ENCODE peak calls at places on chromosomes 6 and 20, in seven cellular contexts. G, L, Y, F, X, O and Z are unnamed samples.

GRCh38 chr20:33915726-33916331 is 77.9 kb upstream of the RALY start:
- DNase-seq in G (peak), L (peak), Y (peak), F (peak), X (no peak), O (peak), Z (peak)

GRCh38 chr20:32980131-32980941 is 23.9 kb downstream of the SUN5 start:
- DNase-seq in G (peak), L (no peak), Y (no peak), F (no peak), X (peak), O (no peak), Z (no peak)

GRCh38 chr6:72367439-72367838 is 254.4 kb upstream of the KCNQ5 start:
- DNase-seq in G (no peak), L (no peak), Y (no peak), F (no peak), X (no peak), O (no peak), Z (no peak)

GRCh38 chr6:33586108-33586640 is 6.1 kb upstream of the BAK1 start:
- DNase-seq in G (no peak), L (no peak), Y (no peak), F (no peak), X (no peak), O (no peak), Z (no peak)

GRCh38 chr20:36202891-36203338 is 33.4 kb upstream of the AAR2 start:
- DNase-seq in G (peak), L (peak), Y (peak), F (peak), X (peak), O (peak), Z (peak)

GRCh38 chr6:104640141-104640700 is 219.5 kb downstream of the HACE1 start:
- DNase-seq in G (no peak), L (no peak), Y (no peak), F (no peak), X (no peak), O (peak), Z (no peak)

GRCh38 chr20:47454298-47455132 is 47.2 kb upstream of the NCOA3 start:
- DNase-seq in G (no peak), L (peak), Y (no peak), F (no peak), X (no peak), O (peak), Z (no peak)

GRCh38 chr20:8132015-8132631 is at the start of gene PLCB1:
- DNase-seq in G (peak), L (peak), Y (peak), F (peak), X (peak), O (peak), Z (peak)

GRCh38 chr6:80331522-80331921 is 225.1 kb downstream of the BCKDHB start:
- DNase-seq in G (no peak), L (no peak), Y (no peak), F (no peak), X (peak), O (no peak), Z (no peak)

GRCh38 chr6:37691904-37692806 is 5.5 kb downstream of the MDGA1 start:
- DNase-seq in G (peak), L (peak), Y (peak), F (peak), X (peak), O (peak), Z (peak)

GRCh38 chr6:27608916-27609883 is 136.3 kb upstream of the ZNF184 start:
- DNase-seq in G (no peak), L (peak), Y (no peak), F (no peak), X (no peak), O (peak), Z (no peak)

GRCh38 chr6:69719602-69720193 is 77.1 kb downstream of the LMBRD1 start:
- DNase-seq in G (no peak), L (peak), Y (no peak), F (no peak), X (no peak), O (peak), Z (no peak)

GRCh38 chr20:45842169-45842812 is 8.7 kb downstream of the SNX21 start:
- DNase-seq in G (no peak), L (no peak), Y (no peak), F (no peak), X (no peak), O (peak), Z (no peak)

GRCh38 chr6:44166591-44167184 is 8.1 kb downstream of the CAPN11 start:
- DNase-seq in G (no peak), L (peak), Y (no peak), F (no peak), X (no peak), O (no peak), Z (no peak)

GRCh38 chr6:136886110-136886509 is 36.0 kb upstream of the SLC35D3 start:
- DNase-seq in G (no peak), L (no peak), Y (no peak), F (no peak), X (no peak), O (no peak), Z (no peak)

GRCh38 chr20:31816221-31816620 is 2.9 kb upstream of the MYLK2 start:
- DNase-seq in G (no peak), L (no peak), Y (no peak), F (no peak), X (no peak), O (no peak), Z (no peak)

GRCh38 chr6:33013608-33014007 is 4.2 kb upstream of the HLA-DOA start:
- DNase-seq in G (no peak), L (no peak), Y (no peak), F (no peak), X (no peak), O (no peak), Z (no peak)

GRCh38 chr6:5905431-5906339 is 101.0 kb downstream of the NRN1 start:
- DNase-seq in G (no peak), L (no peak), Y (peak), F (no peak), X (no peak), O (no peak), Z (no peak)

GRCh38 chr6:7283676-7284075 is 29.3 kb downstream of the SSR1 start:
- DNase-seq in G (no peak), L (no peak), Y (no peak), F (no peak), X (no peak), O (no peak), Z (no peak)